ENCODE peak calls at places on chromosomes 3 and 15, in six cellular contexts. H is neural progenitor cell, G is gastrocnemius medialis, Q is hepatocyte, E is A549, N is lung. S is an unnamed sample.

GRCh38 chr15:36914962-36915808 is 185.2 kb downstream of the MEIS2 start:
- DNase-seq in H (no peak), G (no peak), Q (peak; percentile 18), E (no peak), N (no peak), S (no peak)

GRCh38 chr3:80263260-80263659 is 495.5 kb upstream of the ROBO1 start:
- DNase-seq in H (no peak), G (no peak), Q (no peak), E (no peak), N (no peak), S (no peak)

GRCh38 chr15:80929689-80930088 is 59.9 kb downstream of the MESD start:
- DNase-seq in H (no peak), G (no peak), Q (no peak), E (no peak), N (no peak), S (peak; percentile 17)

GRCh38 chr15:32685576-32685975 is 32.2 kb upstream of the GREM1 start:
- DNase-seq in H (no peak), G (no peak), Q (no peak), E (no peak), N (no peak), S (peak; percentile 64)

GRCh38 chr3:132342183-132342582 is 25.0 kb downstream of the ACP3 start:
- DNase-seq in H (peak; percentile 31), G (no peak), Q (no peak), E (no peak), N (no peak), S (no peak)

GRCh38 chr3:23487015-23487414 is 283.9 kb downstream of the UBE2E2 start:
- DNase-seq in H (no peak), G (no peak), Q (no peak), E (no peak), N (no peak), S (no peak)

GRCh38 chr15:39597751-39598185 is 16.9 kb downstream of the THBS1 start:
- DNase-seq in H (no peak), G (no peak), Q (no peak), E (no peak), N (no peak), S (no peak)

GRCh38 chr3:72661115-72661457 is 187.2 kb downstream of the SHQ1 start:
- DNase-seq in H (no peak), G (peak; percentile 71), Q (peak; percentile 63), E (peak; percentile 77), N (peak; percentile 74), S (no peak)

GRCh38 chr3:182198345-182198744 is 486.6 kb downstream of the SOX2 start:
- DNase-seq in H (no peak), G (no peak), Q (no peak), E (no peak), N (no peak), S (no peak)

GRCh38 chr3:120850326-120851295 is 57.4 kb upstream of the STXBP5L start:
- DNase-seq in H (no peak), G (no peak), Q (no peak), E (no peak), N (no peak), S (no peak)

GRCh38 chr3:193816028-193816395 is 223.0 kb downstream of the OPA1 start:
- DNase-seq in H (no peak), G (no peak), Q (no peak), E (no peak), N (no peak), S (no peak)

GRCh38 chr3:42340466-42340865 is 69.9 kb downstream of the LYZL4 start:
- DNase-seq in H (no peak), G (no peak), Q (no peak), E (no peak), N (no peak), S (no peak)

GRCh38 chr15:25933456-25934158 is 70.5 kb upstream of the ATP10A start:
- DNase-seq in H (peak; percentile 88), G (peak; percentile 45), Q (peak; percentile 87), E (peak; percentile 52), N (peak; percentile 68), S (peak; percentile 75)

GRCh38 chr15:78501857-78502256 is 5.5 kb upstream of the HYKK start:
- DNase-seq in H (no peak), G (no peak), Q (no peak), E (no peak), N (no peak), S (no peak)

GRCh38 chr15:79357566-79357965 is 46.7 kb downstream of the TMED3 start:
- DNase-seq in H (no peak), G (no peak), Q (no peak), E (no peak), N (no peak), S (no peak)

GRCh38 chr15:29183071-29183831 is 86.4 kb downstream of the NSMCE3 start:
- DNase-seq in H (no peak), G (no peak), Q (no peak), E (no peak), N (no peak), S (peak; percentile 12)

GRCh38 chr3:46883252-46884185 is 6.0 kb downstream of the PTH1R start:
- DNase-seq in H (peak; percentile 75), G (no peak), Q (peak; percentile 76), E (no peak), N (no peak), S (no peak)

GRCh38 chr15:99409097-99409473 is 156.7 kb upstream of the MEF2A start:
- DNase-seq in H (peak; percentile 63), G (peak; percentile 67), Q (peak; percentile 72), E (peak; percentile 76), N (peak; percentile 35), S (peak; percentile 37)

GRCh38 chr15:51970981-51971352 is 611 bp downstream of the LEO1 start:
- DNase-seq in H (no peak), G (no peak), Q (no peak), E (peak; percentile 48), N (no peak), S (no peak)

GRCh38 chr15:45116482-45117326 is 2.6 kb downstream of the DUOXA2 start:
- DNase-seq in H (peak; percentile 12), G (no peak), Q (no peak), E (no peak), N (no peak), S (no peak)

GRCh38 chr3:157369712-157370447 is 66.8 kb upstream of the PTX3 start:
- DNase-seq in H (peak; percentile 45), G (no peak), Q (no peak), E (no peak), N (no peak), S (no peak)

GRCh38 chr3:73069775-73070444 is 8.5 kb downstream of the EBLN2 start:
- DNase-seq in H (no peak), G (no peak), Q (no peak), E (no peak), N (no peak), S (no peak)

GRCh38 chr3:136931587-136931986 is 26.2 kb upstream of the IL20RB start:
- DNase-seq in H (no peak), G (no peak), Q (no peak), E (no peak), N (no peak), S (no peak)

GRCh38 chr3:52280046-52280445 is 1.6 kb upstream of the WDR82 start:
- DNase-seq in H (peak; percentile 57), G (no peak), Q (peak; percentile 68), E (no peak), N (no peak), S (no peak)

GRCh38 chr15:100318880-100319279 is 22.9 kb downstream of the ADAMTS17 start:
- DNase-seq in H (no peak), G (no peak), Q (no peak), E (no peak), N (no peak), S (no peak)

GRCh38 chr15:95296626-95297025 is 1033.9 kb upstream of the NR2F2 start:
- DNase-seq in H (no peak), G (no peak), Q (no peak), E (no peak), N (no peak), S (no peak)

GRCh38 chr15:45197512-45197911 is 9.7 kb upstream of the SHF start:
- DNase-seq in H (no peak), G (no peak), Q (no peak), E (no peak), N (no peak), S (no peak)

DNA sequence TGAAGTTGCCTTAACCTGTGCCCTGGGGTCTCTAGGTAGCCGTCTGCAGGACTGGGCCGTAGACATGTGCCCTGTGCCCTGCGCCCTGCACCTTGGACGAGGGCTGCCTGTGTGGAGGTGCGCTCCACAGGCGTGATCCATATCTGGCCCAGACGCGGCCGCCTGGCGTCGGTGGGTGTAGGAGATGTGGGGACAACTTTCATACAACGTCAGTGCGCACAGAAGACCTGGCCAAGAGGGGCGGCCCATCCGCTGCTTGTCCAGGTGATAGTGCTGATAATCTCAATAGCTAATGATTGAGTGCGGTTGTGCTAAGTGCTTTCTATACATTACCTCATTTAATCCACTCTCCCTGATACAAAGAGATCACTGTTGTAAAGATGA is 665 bp upstream of the RASGRP1 start:
- DNase-seq in H (no peak), G (no peak), Q (no peak), E (no peak), N (no peak), S (no peak)
- H3K4me3 ChIP-seq in H (peak overlapping the region; percentile 91), G (no peak overlapping the region), Q (no peak overlapping the region), E (peak overlapping the region; percentile 60), N (no peak overlapping the region), S (no peak overlapping the region)

GRCh38 chr3:185199671-185200070 is 46.8 kb upstream of the C3orf70 start:
- DNase-seq in H (no peak), G (no peak), Q (no peak), E (no peak), N (no peak), S (no peak)
- H3K27ac ChIP-seq in H (no peak overlapping the region), G (no peak overlapping the region), Q (no peak overlapping the region), E (no peak overlapping the region), N (no peak overlapping the region), S (no peak overlapping the region)

GRCh38 chr3:143348486-143349327 is 229.1 kb downstream of the CHST2 start:
- DNase-seq in H (peak; percentile 13), G (no peak), Q (no peak), E (no peak), N (no peak), S (no peak)
- TF ChIP-seq CTCF in H (peak; percentile 23), G (no peak), Q (no peak), E (no peak), N (no peak), S (peak; percentile 57)

GRCh38 chr15:28094732-28095521 is 4.2 kb downstream of the OCA2 start:
- DNase-seq in H (peak; percentile 60), G (peak; percentile 64), Q (peak; percentile 46), E (no peak), N (peak; percentile 81), S (no peak)
- H3K4me3 ChIP-seq in H (peak overlapping the region; percentile 55), G (peak overlapping the region; percentile 78), Q (peak overlapping the region; percentile 10), E (no peak overlapping the region), N (peak overlapping the region; percentile 28), S (peak overlapping the region; percentile 51)

GRCh38 chr3:117871934-117872333 is 1162.4 kb downstream of the TUSC7 start:
- DNase-seq in H (no peak), G (no peak), Q (no peak), E (no peak), N (no peak), S (no peak)

GRCh38 chr3:117875887-117876286 is 1158.8 kb downstream of the IGSF11 start:
- DNase-seq in H (no peak), G (no peak), Q (no peak), E (no peak), N (no peak), S (no peak)

GRCh38 chr3:117874028-117874765 is 1160.4 kb downstream of the IGSF11 start:
- DNase-seq in H (peak; percentile 43), G (no peak), Q (no peak), E (no peak), N (no peak), S (no peak)

GRCh38 chr3:117873236-117873635 is 1161.4 kb downstream of the IGSF11 start:
- DNase-seq in H (no peak), G (no peak), Q (peak; percentile 49), E (no peak), N (no peak), S (no peak)

GRCh38 chr3:117874904-117875874 is 1159.5 kb downstream of the IGSF11 start:
- DNase-seq in H (peak; percentile 36), G (no peak), Q (no peak), E (no peak), N (no peak), S (no peak)
- H3K27ac ChIP-seq in H (no peak overlapping the region), G (no peak overlapping the region), Q (peak overlapping the region; percentile 59), E (peak overlapping the region; percentile 75), N (no peak overlapping the region), S (no peak overlapping the region)

S was measured in brain microvascular endothelial cell.